ENCODE peak calls at places on chromosomes 16 and 17, in eight cellular contexts. Z is SK-N-SH, S is GM23248, O is MM.1S, T is neural progenitor cell, E is GM23338, A is HCT116, M is OCI-LY7. V is an unnamed sample.

GRCh38 chr17:29090746-29091395 is 47.9 kb downstream of the PIPOX start:
- DNase-seq in Z (peak), S (no peak), O (no peak), T (peak), E (no peak), A (no peak), M (no peak), V (no peak)

GRCh38 chr16:74651841-74652240 is 14.8 kb downstream of the RFWD3 start:
- DNase-seq in Z (no peak), S (no peak), O (no peak), T (no peak), E (no peak), A (no peak), M (no peak), V (no peak)

GRCh38 chr16:63217011-63217410 is 1180.8 kb upstream of the CDH8 start:
- DNase-seq in Z (no peak), S (no peak), O (no peak), T (no peak), E (no peak), A (no peak), M (no peak), V (no peak)

GRCh38 chr17:18026408-18026776 is 12.6 kb downstream of the ATPAF2 start:
- DNase-seq in Z (peak), S (peak), O (no peak), T (no peak), E (no peak), A (no peak), M (no peak), V (peak)

GRCh38 chr17:17871913-17872312 is 35.1 kb upstream of the SREBF1 start:
- DNase-seq in Z (no peak), S (no peak), O (no peak), T (no peak), E (no peak), A (no peak), M (no peak), V (no peak)

GRCh38 chr17:35189291-35189690 is 4.9 kb downstream of the SLC35G3 start:
- DNase-seq in Z (no peak), S (peak), O (no peak), T (no peak), E (no peak), A (no peak), M (no peak), V (no peak)

GRCh38 chr16:48561960-48562393 is 48.0 kb downstream of the N4BP1 start:
- DNase-seq in Z (no peak), S (peak), O (no peak), T (no peak), E (no peak), A (no peak), M (no peak), V (no peak)

GRCh38 chr16:31710134-31710533 is 163.5 kb upstream of the ZNF267 start:
- DNase-seq in Z (no peak), S (no peak), O (no peak), T (no peak), E (no peak), A (no peak), M (no peak), V (no peak)

GRCh38 chr16:70679653-70680494 is 6.0 kb downstream of the MTSS2 start:
- DNase-seq in Z (peak), S (peak), O (no peak), T (peak), E (peak), A (no peak), M (no peak), V (no peak)

GRCh38 chr16:67104845-67105244 is 4.9 kb upstream of the PHAF1 start:
- DNase-seq in Z (no peak), S (no peak), O (no peak), T (no peak), E (no peak), A (no peak), M (no peak), V (no peak)

GRCh38 chr17:13462161-13462560 is 139.6 kb downstream of the HS3ST3A1 start:
- DNase-seq in Z (no peak), S (peak), O (no peak), T (no peak), E (no peak), A (no peak), M (no peak), V (no peak)

GRCh38 chr16:31064882-31065461 is 9.1 kb downstream of the ZNF668 start:
- DNase-seq in Z (no peak), S (peak), O (no peak), T (peak), E (no peak), A (no peak), M (no peak), V (peak)

GRCh38 chr16:79370736-79371135 is 229.8 kb downstream of the MAF start:
- DNase-seq in Z (no peak), S (no peak), O (no peak), T (no peak), E (no peak), A (no peak), M (no peak), V (no peak)

GRCh38 chr17:49977463-49978389 is 8.7 kb downstream of the DLX4 start:
- DNase-seq in Z (no peak), S (peak), O (no peak), T (no peak), E (peak), A (no peak), M (no peak), V (no peak)

GRCh38 chr17:50148226-50149098 is 2.0 kb downstream of the PPP1R9B start:
- DNase-seq in Z (peak), S (peak), O (peak), T (peak), E (peak), A (no peak), M (peak), V (peak)

GRCh38 chr17:57906910-57907309 is 48.3 kb downstream of the CUEDC1 start:
- DNase-seq in Z (no peak), S (no peak), O (no peak), T (peak), E (peak), A (no peak), M (no peak), V (no peak)

GRCh38 chr17:6094453-6094852 is 24.3 kb downstream of the WSCD1 start:
- DNase-seq in Z (no peak), S (no peak), O (no peak), T (no peak), E (no peak), A (no peak), M (no peak), V (no peak)

GRCh38 chr17:2755941-2756724 is 6.7 kb upstream of the CCDC92B start:
- DNase-seq in Z (no peak), S (peak), O (no peak), T (peak), E (peak), A (no peak), M (no peak), V (peak)

GRCh38 chr16:31376705-31377104 is 16.4 kb upstream of the ITGAD start:
- DNase-seq in Z (no peak), S (no peak), O (peak), T (no peak), E (no peak), A (no peak), M (no peak), V (no peak)

GRCh38 chr16:728131-728889 is 1.4 kb downstream of the HAGHL start:
- DNase-seq in Z (peak), S (peak), O (peak), T (peak), E (peak), A (peak), M (peak), V (peak)

GRCh38 chr17:19331134-19331533 is 31.4 kb downstream of the B9D1 start:
- DNase-seq in Z (no peak), S (peak), O (no peak), T (no peak), E (no peak), A (no peak), M (no peak), V (no peak)

GRCh38 chr17:36600936-36601302 is 464 bp upstream of the MRM1 start:
- DNase-seq in Z (no peak), S (peak), O (peak), T (no peak), E (no peak), A (no peak), M (peak), V (peak)

GRCh38 chr17:32805029-32805976 is 71.6 kb downstream of the MYO1D start:
- DNase-seq in Z (no peak), S (peak), O (no peak), T (no peak), E (no peak), A (no peak), M (no peak), V (no peak)

GRCh38 chr17:82020874-82021727 is 1.6 kb downstream of the CENPX start:
- DNase-seq in Z (peak), S (peak), O (peak), T (peak), E (peak), A (peak), M (peak), V (peak)

GRCh38 chr16:84501077-84501735 is 3.3 kb downstream of the MEAK7 start:
- DNase-seq in Z (no peak), S (peak), O (no peak), T (no peak), E (no peak), A (peak), M (no peak), V (peak)

GRCh38 chr17:12522743-12523181 is 142.9 kb upstream of the MYOCD start:
- DNase-seq in Z (no peak), S (peak), O (no peak), T (peak), E (peak), A (no peak), M (no peak), V (peak)

GRCh38 chr16:12538667-12539081 is 265.0 kb downstream of the CPPED1 start:
- DNase-seq in Z (peak), S (no peak), O (no peak), T (no peak), E (no peak), A (no peak), M (no peak), V (no peak)

GRCh38 chr17:80361495-80362220 is 53.3 kb upstream of the ENDOV start:
- DNase-seq in Z (peak), S (peak), O (no peak), T (peak), E (peak), A (no peak), M (peak), V (no peak)

GRCh38 chr17:16977932-16978331 is 6.0 kb upstream of the TNFRSF13B start:
- DNase-seq in Z (no peak), S (peak), O (peak), T (no peak), E (peak), A (no peak), M (no peak), V (no peak)

GRCh38 chr17:66557886-66558285 is 255.5 kb downstream of the PRKCA start:
- DNase-seq in Z (no peak), S (no peak), O (no peak), T (no peak), E (no peak), A (no peak), M (no peak), V (no peak)

GRCh38 chr17:66560691-66561090 is 258.3 kb downstream of the PRKCA start:
- DNase-seq in Z (no peak), S (no peak), O (no peak), T (no peak), E (no peak), A (no peak), M (no peak), V (no peak)

GRCh38 chr17:66557193-66557592 is 254.8 kb downstream of the PRKCA start:
- DNase-seq in Z (no peak), S (no peak), O (no peak), T (no peak), E (no peak), A (no peak), M (no peak), V (no peak)

GRCh38 chr17:66564992-66565465 is 262.6 kb downstream of the PRKCA start:
- DNase-seq in Z (no peak), S (peak), O (no peak), T (peak), E (peak), A (no peak), M (no peak), V (no peak)

GRCh38 chr17:66562119-66562518 is 259.7 kb downstream of the PRKCA start:
- DNase-seq in Z (no peak), S (no peak), O (no peak), T (no peak), E (no peak), A (no peak), M (no peak), V (no peak)
- TF ChIP-seq EZH2phosphoT487 in Z (no peak), S (no peak), O (no peak), T (no peak), E (no peak), A (no peak), M (no peak), V (no peak)

DNA sequence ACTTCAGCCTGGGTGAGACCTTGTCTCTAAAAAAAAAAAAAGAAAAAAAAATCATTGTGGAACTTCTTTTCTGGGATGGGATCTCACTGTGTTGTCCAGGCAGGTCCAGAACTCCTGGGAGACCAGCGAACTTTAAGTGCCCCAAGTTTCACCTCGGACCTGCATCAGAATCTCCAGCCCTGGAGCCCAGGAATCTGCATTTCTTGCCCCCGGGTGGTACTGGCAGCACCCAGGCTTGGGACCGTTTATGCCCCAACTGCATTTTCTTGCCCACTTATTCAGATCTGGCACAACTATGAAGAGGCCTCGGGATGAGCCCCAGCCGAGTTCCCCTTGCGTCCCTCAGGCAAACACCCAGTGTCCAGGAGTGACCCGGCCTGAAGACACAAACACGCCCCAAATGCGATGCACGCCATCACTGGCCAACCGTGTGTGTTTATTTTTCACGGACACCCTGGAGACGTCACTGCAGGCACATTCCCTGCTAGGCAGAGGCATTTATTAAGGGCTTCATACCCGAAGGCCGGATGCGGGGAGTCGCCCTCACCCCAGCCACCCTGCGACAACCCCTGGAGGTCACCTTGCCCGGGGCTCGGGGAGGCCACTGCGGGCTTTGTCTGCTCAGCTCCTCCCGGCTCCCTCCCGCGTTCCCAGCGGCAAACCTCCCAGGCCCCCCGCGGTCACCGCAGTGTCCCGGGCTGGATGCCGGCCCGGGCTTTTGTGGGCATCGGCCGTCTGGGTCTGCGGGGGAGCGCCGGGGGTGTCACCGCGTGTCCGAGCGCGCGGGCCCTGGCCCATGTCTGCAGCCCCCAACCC is 684 bp upstream of the SPIRE2 start:
- DNase-seq in Z (peak), S (peak), O (no peak), T (peak), E (peak), A (peak), M (no peak), V (peak)
- TF ChIP-seq EZH2phosphoT487 in Z (no peak), S (no peak), O (no peak), T (no peak), E (no peak), A (no peak), M (no peak), V (no peak)

GRCh38 chr16:4350787-4351659 is at the start of gene PAM16:
- DNase-seq in Z (peak), S (peak), O (peak), T (peak), E (peak), A (peak), M (peak), V (peak)
- TF ChIP-seq EZH2phosphoT487 in Z (no peak), S (no peak), O (no peak), T (no peak), E (no peak), A (no peak), M (no peak), V (no peak)

GRCh38 chr17:4751925-4752324 is 12.2 kb upstream of the CXCL16 start:
- DNase-seq in Z (no peak), S (no peak), O (no peak), T (no peak), E (no peak), A (no peak), M (no peak), V (no peak)
- TF ChIP-seq EZH2phosphoT487 in Z (no peak), S (no peak), O (no peak), T (no peak), E (no peak), A (no peak), M (no peak), V (no peak)

GRCh38 chr17:27670791-27671590 is 40.0 kb downstream of the LGALS9 start:
- DNase-seq in Z (no peak), S (no peak), O (no peak), T (no peak), E (peak), A (no peak), M (no peak), V (no peak)
- TF ChIP-seq EZH2phosphoT487 in Z (no peak), S (no peak), O (no peak), T (no peak), E (no peak), A (no peak), M (no peak), V (no peak)

GRCh38 chr17:56300191-56300590 is 146.9 kb downstream of the ANKFN1 start:
- DNase-seq in Z (no peak), S (no peak), O (no peak), T (no peak), E (no peak), A (no peak), M (no peak), V (no peak)

GRCh38 chr17:56310780-56311179 is 157.5 kb downstream of the ANKFN1 start:
- DNase-seq in Z (no peak), S (no peak), O (no peak), T (no peak), E (no peak), A (no peak), M (no peak), V (no peak)

GRCh38 chr17:56309897-56310296 is 156.6 kb downstream of the ANKFN1 start:
- DNase-seq in Z (no peak), S (no peak), O (no peak), T (no peak), E (no peak), A (no peak), M (no peak), V (no peak)

DNA sequence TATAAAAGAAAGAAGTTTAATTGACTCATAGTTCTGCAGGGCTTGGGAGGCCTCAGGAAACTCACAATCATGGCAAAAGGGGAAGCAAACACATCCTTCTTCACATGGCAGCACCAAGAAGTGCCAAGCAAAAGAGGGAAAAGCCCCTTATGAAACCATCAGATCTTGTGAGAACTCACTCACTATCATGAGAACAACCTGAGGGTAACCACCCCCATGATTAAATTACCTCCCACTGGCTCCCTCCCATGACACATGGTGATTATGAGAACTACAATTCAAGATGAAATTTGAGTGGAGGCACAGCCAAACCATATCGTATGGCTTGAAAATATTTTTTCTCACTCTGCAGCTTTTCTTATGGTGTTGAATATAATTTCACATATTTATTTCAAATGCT is 151.7 kb downstream of the ANKFN1 start:
- DNase-seq in Z (no peak), S (no peak), O (no peak), T (no peak), E (peak), A (no peak), M (no peak), V (no peak)
- TF ChIP-seq EZH2phosphoT487 in Z (no peak), S (no peak), O (no peak), T (no peak), E (no peak), A (no peak), M (no peak), V (no peak)

DNA sequence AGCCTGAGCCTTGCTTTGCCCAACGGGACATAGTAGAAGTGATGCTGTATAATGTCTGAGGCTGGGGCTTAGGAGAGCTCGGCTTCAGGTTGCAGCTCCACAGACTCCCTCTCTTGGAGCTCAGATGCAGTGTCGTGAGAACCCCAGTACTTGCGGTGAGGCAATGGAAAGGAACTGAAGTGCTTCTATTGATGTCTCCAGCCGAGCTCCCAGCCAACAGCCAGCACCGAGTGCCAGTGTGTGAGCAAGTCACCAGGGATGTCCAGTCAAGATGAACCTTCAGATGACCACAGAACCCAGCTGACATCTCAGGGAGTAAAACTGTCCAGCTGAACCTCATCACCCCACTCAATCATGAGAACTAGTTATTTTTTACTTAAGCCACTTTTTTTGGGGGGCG is 268.1 kb downstream of the IRF8 start:
- DNase-seq in Z (no peak), S (peak), O (no peak), T (no peak), E (no peak), A (no peak), M (no peak), V (no peak)
- TF ChIP-seq EZH2phosphoT487 in Z (no peak), S (no peak), O (no peak), T (no peak), E (no peak), A (no peak), M (no peak), V (no peak)

GRCh38 chr17:42421479-42422332 is 1.4 kb downstream of the CAVIN1 start:
- DNase-seq in Z (peak), S (peak), O (no peak), T (peak), E (peak), A (no peak), M (no peak), V (peak)
- TF ChIP-seq EZH2phosphoT487 in Z (no peak), S (no peak), O (no peak), T (peak), E (no peak), A (no peak), M (no peak), V (no peak)

DNA sequence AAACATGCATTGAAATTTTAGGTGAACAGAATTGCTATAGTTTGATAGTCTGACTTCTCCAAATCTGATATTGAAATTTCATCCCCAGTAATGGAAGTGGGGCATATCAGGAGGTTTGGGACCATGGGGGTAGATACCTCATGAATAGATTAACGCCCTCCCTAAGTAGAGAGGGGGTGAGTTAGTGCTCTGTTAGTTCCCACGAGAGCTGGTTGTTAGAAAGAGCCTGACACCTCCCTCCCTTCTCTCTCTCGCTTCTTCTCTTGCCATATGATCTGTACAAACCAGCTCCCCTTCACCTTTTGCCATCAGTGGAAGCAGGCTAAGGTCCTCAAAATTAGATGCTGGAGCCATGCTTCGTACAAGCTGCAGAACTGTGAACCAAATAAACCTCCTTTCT is 78.8 kb downstream of the BRIP1 start:
- DNase-seq in Z (no peak), S (no peak), O (no peak), T (no peak), E (no peak), A (no peak), M (peak), V (no peak)
- TF ChIP-seq EZH2phosphoT487 in Z (no peak), S (no peak), O (no peak), T (no peak), E (no peak), A (no peak), M (no peak), V (no peak)

V was measured in hepatocyte.